ENCODE peak calls at places on chromosomes 6 and 20, in eight cellular contexts. One of them, this sample, is unnamed.
A peak's percentile ranks its signal among the peaks of the same experiment; 100 is the strongest.

GRCh38 chr6:7157752-7158616 is 50.2 kb downstream of the RREB1 start:
- DNase-seq in cardiac muscle cell: no peak
- DNase-seq in psoas muscle: no peak
- DNase-seq in Peyer's patch: no peak
- DNase-seq in brain microvascular endothelial cell: no peak
- DNase-seq in CD8-positive, alpha-beta memory T cell: no peak
- DNase-seq in IMR-90: peak; percentile 72
- DNase-seq in GM06990: no peak
- DNase-seq in this sample: no peak

GRCh38 chr20:62587757-62588402 is 54.4 kb upstream of the SLCO4A1 start:
- DNase-seq in brain microvascular endothelial cell: no peak
- DNase-seq in CD8-positive, alpha-beta memory T cell: no peak
- DNase-seq in GM06990: no peak
- DNase-seq in cardiac muscle cell: peak; percentile 83
- DNase-seq in IMR-90: no peak
- DNase-seq in psoas muscle: no peak
- DNase-seq in Peyer's patch: no peak
- DNase-seq in this sample: no peak

GRCh38 chr6:106527979-106528378 is 101.3 kb downstream of the RTN4IP1 start:
- DNase-seq in CD8-positive, alpha-beta memory T cell: no peak
- DNase-seq in Peyer's patch: no peak
- DNase-seq in psoas muscle: no peak
- DNase-seq in brain microvascular endothelial cell: peak; percentile 78
- DNase-seq in IMR-90: peak; percentile 98
- DNase-seq in GM06990: no peak
- DNase-seq in cardiac muscle cell: no peak
- DNase-seq in this sample: no peak

GRCh38 chr20:37389241-37389747 is 43.4 kb downstream of the SRC start:
- DNase-seq in IMR-90: no peak
- DNase-seq in brain microvascular endothelial cell: no peak
- DNase-seq in psoas muscle: no peak
- DNase-seq in Peyer's patch: no peak
- DNase-seq in GM06990: no peak
- DNase-seq in CD8-positive, alpha-beta memory T cell: no peak
- DNase-seq in cardiac muscle cell: no peak
- DNase-seq in this sample: no peak

GRCh38 chr6:146369866-146370265 is 173.8 kb upstream of the RAB32 start:
- DNase-seq in brain microvascular endothelial cell: no peak
- DNase-seq in GM06990: no peak
- DNase-seq in IMR-90: no peak
- DNase-seq in Peyer's patch: no peak
- DNase-seq in psoas muscle: no peak
- DNase-seq in cardiac muscle cell: no peak
- DNase-seq in CD8-positive, alpha-beta memory T cell: no peak
- DNase-seq in this sample: no peak

GRCh38 chr20:41234546-41234945 is 83.0 kb downstream of the ZHX3 start:
- DNase-seq in CD8-positive, alpha-beta memory T cell: no peak
- DNase-seq in psoas muscle: peak; percentile 34
- DNase-seq in IMR-90: no peak
- DNase-seq in GM06990: no peak
- DNase-seq in Peyer's patch: no peak
- DNase-seq in brain microvascular endothelial cell: no peak
- DNase-seq in cardiac muscle cell: peak; percentile 26
- DNase-seq in this sample: no peak

GRCh38 chr6:138765896-138766487 is 7.6 kb upstream of the CCDC28A start:
- DNase-seq in psoas muscle: no peak
- DNase-seq in cardiac muscle cell: peak; percentile 54
- DNase-seq in Peyer's patch: no peak
- DNase-seq in IMR-90: peak; percentile 56
- DNase-seq in GM06990: no peak
- DNase-seq in CD8-positive, alpha-beta memory T cell: peak; percentile 19
- DNase-seq in brain microvascular endothelial cell: peak; percentile 32
- DNase-seq in this sample: no peak

GRCh38 chr6:128097019-128097418 is 196.2 kb upstream of the THEMIS start:
- DNase-seq in cardiac muscle cell: no peak
- DNase-seq in CD8-positive, alpha-beta memory T cell: no peak
- DNase-seq in GM06990: no peak
- DNase-seq in psoas muscle: no peak
- DNase-seq in brain microvascular endothelial cell: no peak
- DNase-seq in Peyer's patch: no peak
- DNase-seq in IMR-90: no peak
- DNase-seq in this sample: no peak

GRCh38 chr6:140879861-140880260 is 1252.9 kb upstream of the GJE1 start:
- DNase-seq in IMR-90: peak; percentile 83
- DNase-seq in CD8-positive, alpha-beta memory T cell: no peak
- DNase-seq in cardiac muscle cell: no peak
- DNase-seq in GM06990: no peak
- DNase-seq in psoas muscle: no peak
- DNase-seq in Peyer's patch: no peak
- DNase-seq in brain microvascular endothelial cell: no peak
- DNase-seq in this sample: no peak

GRCh38 chr6:164344801-164345291 is 930.3 kb downstream of the QKI start:
- DNase-seq in psoas muscle: no peak
- DNase-seq in GM06990: no peak
- DNase-seq in brain microvascular endothelial cell: no peak
- DNase-seq in cardiac muscle cell: no peak
- DNase-seq in CD8-positive, alpha-beta memory T cell: no peak
- DNase-seq in IMR-90: no peak
- DNase-seq in Peyer's patch: no peak
- DNase-seq in this sample: no peak

GRCh38 chr6:34537922-34538550 is 18.1 kb downstream of the SPDEF start:
- DNase-seq in GM06990: no peak
- DNase-seq in Peyer's patch: no peak
- DNase-seq in brain microvascular endothelial cell: no peak
- DNase-seq in cardiac muscle cell: no peak
- DNase-seq in CD8-positive, alpha-beta memory T cell: no peak
- DNase-seq in IMR-90: no peak
- DNase-seq in psoas muscle: no peak
- DNase-seq in this sample: no peak

GRCh38 chr6:167588181-167588919 is 238.4 kb upstream of the AFDN start:
- DNase-seq in Peyer's patch: no peak
- DNase-seq in GM06990: no peak
- DNase-seq in CD8-positive, alpha-beta memory T cell: no peak
- DNase-seq in brain microvascular endothelial cell: peak; percentile 42
- DNase-seq in psoas muscle: no peak
- DNase-seq in cardiac muscle cell: no peak
- DNase-seq in IMR-90: no peak
- DNase-seq in this sample: no peak

GRCh38 chr6:107729098-107729497 is 95.0 kb downstream of the SCML4 start:
- DNase-seq in psoas muscle: no peak
- DNase-seq in Peyer's patch: no peak
- DNase-seq in CD8-positive, alpha-beta memory T cell: no peak
- DNase-seq in brain microvascular endothelial cell: no peak
- DNase-seq in GM06990: no peak
- DNase-seq in IMR-90: no peak
- DNase-seq in cardiac muscle cell: no peak
- DNase-seq in this sample: no peak

GRCh38 chr6:144675231-144675861 is 390.2 kb downstream of the UTRN start:
- DNase-seq in Peyer's patch: peak; percentile 70
- DNase-seq in cardiac muscle cell: no peak
- DNase-seq in IMR-90: peak; percentile 52
- DNase-seq in brain microvascular endothelial cell: peak; percentile 90
- DNase-seq in GM06990: no peak
- DNase-seq in psoas muscle: peak; percentile 20
- DNase-seq in CD8-positive, alpha-beta memory T cell: no peak
- DNase-seq in this sample: no peak

DNA sequence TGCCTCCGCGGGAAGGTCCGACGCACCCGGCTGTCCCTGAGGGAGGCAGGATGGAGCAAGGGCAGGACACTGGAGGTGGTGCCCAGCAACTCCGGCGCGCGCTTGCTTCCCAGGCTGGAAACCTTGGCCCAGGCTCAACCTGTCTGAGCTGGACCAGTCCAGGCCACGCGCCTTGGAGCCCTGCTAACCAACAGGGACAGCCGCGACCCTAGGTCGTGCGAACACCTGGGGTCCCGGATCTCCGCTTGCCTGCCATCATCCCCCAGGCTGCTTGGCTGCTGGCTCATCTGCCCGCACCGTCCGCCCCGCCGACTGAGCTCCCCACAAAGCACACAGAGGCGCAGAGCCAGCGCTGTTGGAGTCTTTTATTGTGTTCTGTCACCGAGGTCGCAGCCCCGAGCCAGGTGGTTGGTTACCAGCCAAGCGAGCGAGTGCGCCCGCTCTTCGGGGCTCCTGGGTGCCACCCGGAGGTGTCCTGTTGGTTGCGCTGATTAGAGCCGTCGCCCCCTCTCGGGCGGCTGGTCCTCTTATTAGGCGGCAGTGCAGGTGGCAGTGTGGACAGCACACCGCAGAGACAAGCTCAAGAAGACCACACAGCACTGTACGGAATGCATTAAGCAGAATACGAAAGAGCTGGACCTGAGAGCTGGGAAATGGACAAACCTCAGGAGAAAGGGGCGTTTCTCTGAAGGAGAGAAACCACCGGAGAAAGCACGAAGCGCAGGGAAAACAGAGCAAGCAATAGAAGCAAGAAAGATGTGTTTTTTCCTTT is 3.8 kb downstream of the COL12A1 start:
- DNase-seq in CD8-positive, alpha-beta memory T cell: no peak
- DNase-seq in brain microvascular endothelial cell: peak; percentile 5
- DNase-seq in psoas muscle: peak; percentile 46
- DNase-seq in GM06990: peak; percentile 21
- DNase-seq in cardiac muscle cell: peak; percentile 49
- DNase-seq in IMR-90: peak; percentile 30
- DNase-seq in Peyer's patch: peak; percentile 51
- DNase-seq in this sample: peak; percentile 58
- H3K4me3 ChIP-seq in CD8-positive, alpha-beta memory T cell: no peak overlapping the region
- H3K4me3 ChIP-seq in brain microvascular endothelial cell: peak overlapping the region; percentile 58
- H3K4me3 ChIP-seq in psoas muscle: peak overlapping the region; percentile 28
- H3K4me3 ChIP-seq in GM06990: no peak overlapping the region
- H3K4me3 ChIP-seq in cardiac muscle cell: peak overlapping the region; percentile 20
- H3K4me3 ChIP-seq in IMR-90: peak overlapping the region; percentile 35
- H3K4me3 ChIP-seq in Peyer's patch: peak overlapping the region; percentile 45
- H3K4me3 ChIP-seq in this sample: peak overlapping the region; percentile 61

GRCh38 chr6:158586652-158587051 is 26.8 kb downstream of the TMEM181 start:
- DNase-seq in psoas muscle: no peak
- DNase-seq in CD8-positive, alpha-beta memory T cell: no peak
- DNase-seq in Peyer's patch: no peak
- DNase-seq in GM06990: no peak
- DNase-seq in cardiac muscle cell: no peak
- DNase-seq in brain microvascular endothelial cell: no peak
- DNase-seq in IMR-90: no peak
- DNase-seq in this sample: no peak
- H3K36me3 ChIP-seq in psoas muscle: peaks cover 67% of the 10 kb centered on the region
- H3K36me3 ChIP-seq in CD8-positive, alpha-beta memory T cell: peaks cover 57% of the 10 kb centered on the region
- H3K36me3 ChIP-seq in Peyer's patch: no peaks in the 10 kb centered on the region
- H3K36me3 ChIP-seq in GM06990: peaks cover 28% of the 10 kb centered on the region
- H3K36me3 ChIP-seq in cardiac muscle cell: peaks cover 42% of the 10 kb centered on the region
- H3K36me3 ChIP-seq in brain microvascular endothelial cell: peaks cover 47% of the 10 kb centered on the region
- H3K36me3 ChIP-seq in IMR-90: peaks cover 64% of the 10 kb centered on the region
- H3K36me3 ChIP-seq in this sample: peaks cover 13% of the 10 kb centered on the region

GRCh38 chr6:100465701-100466409 is 1.1 kb upstream of the SIM1 start:
- DNase-seq in psoas muscle: no peak
- DNase-seq in Peyer's patch: no peak
- DNase-seq in GM06990: no peak
- DNase-seq in cardiac muscle cell: no peak
- DNase-seq in brain microvascular endothelial cell: no peak
- DNase-seq in IMR-90: no peak
- DNase-seq in CD8-positive, alpha-beta memory T cell: no peak
- DNase-seq in this sample: no peak
- H3K4me3 ChIP-seq in psoas muscle: peak overlapping the region; percentile 84
- H3K4me3 ChIP-seq in Peyer's patch: no peak overlapping the region
- H3K4me3 ChIP-seq in GM06990: no peak overlapping the region
- H3K4me3 ChIP-seq in cardiac muscle cell: no peak overlapping the region
- H3K4me3 ChIP-seq in brain microvascular endothelial cell: no peak overlapping the region
- H3K4me3 ChIP-seq in IMR-90: no peak overlapping the region
- H3K4me3 ChIP-seq in CD8-positive, alpha-beta memory T cell: no peak overlapping the region
- H3K4me3 ChIP-seq in this sample: no peak overlapping the region

GRCh38 chr6:30676660-30677270 is 4.0 kb upstream of the DHX16 start:
- DNase-seq in psoas muscle: no peak
- DNase-seq in cardiac muscle cell: no peak
- DNase-seq in CD8-positive, alpha-beta memory T cell: no peak
- DNase-seq in Peyer's patch: no peak
- DNase-seq in brain microvascular endothelial cell: no peak
- DNase-seq in GM06990: no peak
- DNase-seq in IMR-90: no peak
- DNase-seq in this sample: no peak
- H3K36me3 ChIP-seq in psoas muscle: peaks cover 41% of the 10 kb centered on the region
- H3K36me3 ChIP-seq in cardiac muscle cell: peaks cover 21% of the 10 kb centered on the region
- H3K36me3 ChIP-seq in CD8-positive, alpha-beta memory T cell: peaks cover 30% of the 10 kb centered on the region
- H3K36me3 ChIP-seq in Peyer's patch: no peaks in the 10 kb centered on the region
- H3K36me3 ChIP-seq in brain microvascular endothelial cell: peaks cover 52% of the 10 kb centered on the region
- H3K36me3 ChIP-seq in GM06990: peaks cover 22% of the 10 kb centered on the region
- H3K36me3 ChIP-seq in IMR-90: peaks cover 47% of the 10 kb centered on the region
- H3K36me3 ChIP-seq in this sample: peaks cover 5% of the 10 kb centered on the region

This sample was measured in breast epithelium.